ENCODE peak calls at places on chromosomes 16 and 17, in ten cellular contexts. One of them, this sample, is unnamed.

GRCh38 chr16:68289621-68290329 is 21.0 kb downstream of the SLC7A6OS start:
- DNase-seq in heart left ventricle: no peak
- DNase-seq in Panc1: no peak
- DNase-seq in mammary epithelial cell: no peak
- DNase-seq in left ventricle myocardium inferior: no peak
- DNase-seq in HL-60: peak; percentile 58
- DNase-seq in neuronal stem cell: no peak
- DNase-seq in CD4-positive, alpha-beta T cell: peak; percentile 33
- DNase-seq in iPS DF 6.9: no peak
- DNase-seq in prostate gland: no peak
- DNase-seq in this sample: no peak

GRCh38 chr17:33052856-33053255 is 61.2 kb downstream of the SPACA3 start:
- DNase-seq in heart left ventricle: no peak
- DNase-seq in Panc1: no peak
- DNase-seq in mammary epithelial cell: peak; percentile 43
- DNase-seq in left ventricle myocardium inferior: no peak
- DNase-seq in HL-60: no peak
- DNase-seq in neuronal stem cell: no peak
- DNase-seq in CD4-positive, alpha-beta T cell: no peak
- DNase-seq in iPS DF 6.9: no peak
- DNase-seq in prostate gland: no peak
- DNase-seq in this sample: no peak

GRCh38 chr16:74623214-74623842 is 16.4 kb upstream of the GLG1 start:
- DNase-seq in heart left ventricle: no peak
- DNase-seq in Panc1: no peak
- DNase-seq in mammary epithelial cell: peak; percentile 27
- DNase-seq in left ventricle myocardium inferior: no peak
- DNase-seq in HL-60: no peak
- DNase-seq in neuronal stem cell: peak; percentile 3
- DNase-seq in CD4-positive, alpha-beta T cell: no peak
- DNase-seq in iPS DF 6.9: no peak
- DNase-seq in prostate gland: no peak
- DNase-seq in this sample: no peak

GRCh38 chr16:56683424-56684162 is 1.3 kb downstream of the MT1X start:
- DNase-seq in heart left ventricle: no peak
- DNase-seq in Panc1: no peak
- DNase-seq in mammary epithelial cell: no peak
- DNase-seq in left ventricle myocardium inferior: no peak
- DNase-seq in HL-60: no peak
- DNase-seq in neuronal stem cell: no peak
- DNase-seq in CD4-positive, alpha-beta T cell: no peak
- DNase-seq in iPS DF 6.9: no peak
- DNase-seq in prostate gland: no peak
- DNase-seq in this sample: no peak

GRCh38 chr17:8006836-8007680 is 4.6 kb downstream of the GUCY2D start:
- DNase-seq in heart left ventricle: no peak
- DNase-seq in Panc1: no peak
- DNase-seq in mammary epithelial cell: no peak
- DNase-seq in left ventricle myocardium inferior: no peak
- DNase-seq in HL-60: no peak
- DNase-seq in neuronal stem cell: no peak
- DNase-seq in CD4-positive, alpha-beta T cell: no peak
- DNase-seq in iPS DF 6.9: no peak
- DNase-seq in prostate gland: no peak
- DNase-seq in this sample: no peak

GRCh38 chr16:635573-636205 is 416 bp downstream of the METTL26 start:
- DNase-seq in heart left ventricle: no peak
- DNase-seq in Panc1: no peak
- DNase-seq in mammary epithelial cell: no peak
- DNase-seq in left ventricle myocardium inferior: no peak
- DNase-seq in HL-60: no peak
- DNase-seq in neuronal stem cell: no peak
- DNase-seq in CD4-positive, alpha-beta T cell: no peak
- DNase-seq in iPS DF 6.9: no peak
- DNase-seq in prostate gland: no peak
- DNase-seq in this sample: no peak

GRCh38 chr17:2386400-2387085 is 14.3 kb downstream of the MNT start:
- DNase-seq in heart left ventricle: peak; percentile 49
- DNase-seq in Panc1: no peak
- DNase-seq in mammary epithelial cell: no peak
- DNase-seq in left ventricle myocardium inferior: no peak
- DNase-seq in HL-60: no peak
- DNase-seq in neuronal stem cell: no peak
- DNase-seq in CD4-positive, alpha-beta T cell: no peak
- DNase-seq in iPS DF 6.9: no peak
- DNase-seq in prostate gland: no peak
- DNase-seq in this sample: no peak

GRCh38 chr17:38586788-38587187 is 19.0 kb downstream of the SRCIN1 start:
- DNase-seq in heart left ventricle: no peak
- DNase-seq in Panc1: no peak
- DNase-seq in mammary epithelial cell: no peak
- DNase-seq in left ventricle myocardium inferior: no peak
- DNase-seq in HL-60: no peak
- DNase-seq in neuronal stem cell: no peak
- DNase-seq in CD4-positive, alpha-beta T cell: no peak
- DNase-seq in iPS DF 6.9: no peak
- DNase-seq in prostate gland: no peak
- DNase-seq in this sample: no peak

GRCh38 chr17:34378664-34379101 is 15.7 kb upstream of the CCL1 start:
- DNase-seq in heart left ventricle: no peak
- DNase-seq in Panc1: no peak
- DNase-seq in mammary epithelial cell: no peak
- DNase-seq in left ventricle myocardium inferior: no peak
- DNase-seq in HL-60: peak; percentile 75
- DNase-seq in neuronal stem cell: no peak
- DNase-seq in CD4-positive, alpha-beta T cell: no peak
- DNase-seq in iPS DF 6.9: no peak
- DNase-seq in prostate gland: no peak
- DNase-seq in this sample: no peak

GRCh38 chr16:12345349-12345748 is 368.8 kb downstream of the SNX29 start:
- DNase-seq in heart left ventricle: no peak
- DNase-seq in Panc1: no peak
- DNase-seq in mammary epithelial cell: no peak
- DNase-seq in left ventricle myocardium inferior: no peak
- DNase-seq in HL-60: peak; percentile 53
- DNase-seq in neuronal stem cell: no peak
- DNase-seq in CD4-positive, alpha-beta T cell: no peak
- DNase-seq in iPS DF 6.9: no peak
- DNase-seq in prostate gland: no peak
- DNase-seq in this sample: no peak

GRCh38 chr16:46859719-46860152 is 24.4 kb upstream of the GPT2 start:
- DNase-seq in heart left ventricle: no peak
- DNase-seq in Panc1: peak; percentile 61
- DNase-seq in mammary epithelial cell: peak; percentile 95
- DNase-seq in left ventricle myocardium inferior: no peak
- DNase-seq in HL-60: no peak
- DNase-seq in neuronal stem cell: no peak
- DNase-seq in CD4-positive, alpha-beta T cell: no peak
- DNase-seq in iPS DF 6.9: no peak
- DNase-seq in prostate gland: no peak
- DNase-seq in this sample: peak; percentile 75

GRCh38 chr16:828891-829290 is 28.4 kb upstream of the GNG13 start:
- DNase-seq in heart left ventricle: no peak
- DNase-seq in Panc1: no peak
- DNase-seq in mammary epithelial cell: no peak
- DNase-seq in left ventricle myocardium inferior: no peak
- DNase-seq in HL-60: no peak
- DNase-seq in neuronal stem cell: no peak
- DNase-seq in CD4-positive, alpha-beta T cell: no peak
- DNase-seq in iPS DF 6.9: no peak
- DNase-seq in prostate gland: no peak
- DNase-seq in this sample: no peak

GRCh38 chr17:47870042-47870441 is 19.1 kb upstream of the SP6 start:
- DNase-seq in heart left ventricle: no peak
- DNase-seq in Panc1: no peak
- DNase-seq in mammary epithelial cell: no peak
- DNase-seq in left ventricle myocardium inferior: no peak
- DNase-seq in HL-60: no peak
- DNase-seq in neuronal stem cell: no peak
- DNase-seq in CD4-positive, alpha-beta T cell: no peak
- DNase-seq in iPS DF 6.9: no peak
- DNase-seq in prostate gland: no peak
- DNase-seq in this sample: no peak

DNA sequence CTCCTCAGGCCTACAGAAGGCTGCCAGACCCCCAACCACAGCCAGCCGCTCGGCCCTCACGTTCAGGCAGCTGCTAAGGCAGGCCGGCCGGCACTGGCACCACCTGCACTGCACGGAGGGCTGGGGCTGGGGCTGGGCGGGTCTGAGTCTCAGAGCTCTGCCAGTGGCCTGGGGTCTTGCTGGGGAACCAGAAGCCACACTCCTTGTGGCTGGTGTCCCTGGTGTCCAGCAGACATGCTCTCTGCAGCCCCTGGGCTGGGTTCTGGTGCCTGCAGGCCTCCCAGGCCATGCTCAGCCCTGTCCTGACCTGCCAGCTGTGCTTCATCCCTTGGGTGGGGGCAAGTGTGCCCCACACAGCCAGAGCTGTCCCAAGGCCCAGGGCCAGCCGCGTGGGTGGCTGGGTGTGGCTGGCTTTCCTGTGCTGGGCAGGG is 42.0 kb downstream of the BAHCC1 start:
- DNase-seq in heart left ventricle: no peak
- DNase-seq in Panc1: no peak
- DNase-seq in mammary epithelial cell: peak; percentile 18
- DNase-seq in left ventricle myocardium inferior: no peak
- DNase-seq in HL-60: no peak
- DNase-seq in neuronal stem cell: no peak
- DNase-seq in CD4-positive, alpha-beta T cell: no peak
- DNase-seq in iPS DF 6.9: no peak
- DNase-seq in prostate gland: no peak
- DNase-seq in this sample: no peak
- H3K27ac ChIP-seq in heart left ventricle: peak overlapping the region; percentile 43
- H3K27ac ChIP-seq in Panc1: peak overlapping the region; percentile 69
- H3K27ac ChIP-seq in mammary epithelial cell: no peak overlapping the region
- H3K27ac ChIP-seq in left ventricle myocardium inferior: peak overlapping the region; percentile 89
- H3K27ac ChIP-seq in HL-60: no peak overlapping the region
- H3K27ac ChIP-seq in neuronal stem cell: no peak overlapping the region
- H3K27ac ChIP-seq in CD4-positive, alpha-beta T cell: no peak overlapping the region
- H3K27ac ChIP-seq in iPS DF 6.9: no peak overlapping the region
- H3K27ac ChIP-seq in prostate gland: no peak overlapping the region
- H3K27ac ChIP-seq in this sample: no peak overlapping the region

GRCh38 chr17:600576-601301 is 113.9 kb downstream of the VPS53 start:
- DNase-seq in heart left ventricle: no peak
- DNase-seq in Panc1: no peak
- DNase-seq in mammary epithelial cell: no peak
- DNase-seq in left ventricle myocardium inferior: no peak
- DNase-seq in HL-60: no peak
- DNase-seq in neuronal stem cell: no peak
- DNase-seq in CD4-positive, alpha-beta T cell: no peak
- DNase-seq in iPS DF 6.9: no peak
- DNase-seq in prostate gland: no peak
- DNase-seq in this sample: no peak
- H3K27ac ChIP-seq in heart left ventricle: no peak overlapping the region
- H3K27ac ChIP-seq in Panc1: no peak overlapping the region
- H3K27ac ChIP-seq in mammary epithelial cell: no peak overlapping the region
- H3K27ac ChIP-seq in left ventricle myocardium inferior: no peak overlapping the region
- H3K27ac ChIP-seq in HL-60: peak overlapping the region; percentile 63
- H3K27ac ChIP-seq in neuronal stem cell: no peak overlapping the region
- H3K27ac ChIP-seq in CD4-positive, alpha-beta T cell: no peak overlapping the region
- H3K27ac ChIP-seq in iPS DF 6.9: no peak overlapping the region
- H3K27ac ChIP-seq in prostate gland: no peak overlapping the region
- H3K27ac ChIP-seq in this sample: no peak overlapping the region

GRCh38 chr16:19137621-19138128 is 23.9 kb downstream of the ITPRIPL2 start:
- DNase-seq in heart left ventricle: no peak
- DNase-seq in Panc1: no peak
- DNase-seq in mammary epithelial cell: no peak
- DNase-seq in left ventricle myocardium inferior: no peak
- DNase-seq in HL-60: no peak
- DNase-seq in neuronal stem cell: no peak
- DNase-seq in CD4-positive, alpha-beta T cell: no peak
- DNase-seq in iPS DF 6.9: no peak
- DNase-seq in prostate gland: no peak
- DNase-seq in this sample: no peak
- H3K27ac ChIP-seq in heart left ventricle: no peak overlapping the region
- H3K27ac ChIP-seq in Panc1: no peak overlapping the region
- H3K27ac ChIP-seq in mammary epithelial cell: no peak overlapping the region
- H3K27ac ChIP-seq in left ventricle myocardium inferior: peak overlapping the region; percentile 63
- H3K27ac ChIP-seq in HL-60: no peak overlapping the region
- H3K27ac ChIP-seq in neuronal stem cell: no peak overlapping the region
- H3K27ac ChIP-seq in CD4-positive, alpha-beta T cell: no peak overlapping the region
- H3K27ac ChIP-seq in iPS DF 6.9: no peak overlapping the region
- H3K27ac ChIP-seq in prostate gland: peak overlapping the region; percentile 62
- H3K27ac ChIP-seq in this sample: peak overlapping the region; percentile 74

DNA sequence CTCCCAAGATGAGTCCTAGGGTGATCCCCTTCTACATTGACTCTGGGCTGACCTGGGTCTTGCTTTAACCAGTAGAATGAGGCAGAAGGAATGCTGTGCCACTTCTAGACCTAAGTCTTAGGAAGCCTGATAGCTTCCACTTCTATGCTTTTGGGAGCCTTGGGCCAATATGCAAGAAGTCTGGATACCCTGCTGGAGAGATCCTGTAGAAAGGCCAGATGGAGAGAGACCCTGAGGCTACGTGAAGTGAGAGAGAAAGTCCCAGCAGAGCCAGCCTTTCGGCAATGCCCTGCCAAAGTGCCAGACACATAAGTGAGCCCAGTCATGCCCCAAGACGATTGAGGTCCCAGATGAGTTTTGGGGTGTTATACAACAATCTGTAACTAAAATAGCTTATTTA is 1.7 kb downstream of the KRT222 start:
- DNase-seq in heart left ventricle: no peak
- DNase-seq in Panc1: no peak
- DNase-seq in mammary epithelial cell: no peak
- DNase-seq in left ventricle myocardium inferior: no peak
- DNase-seq in HL-60: no peak
- DNase-seq in neuronal stem cell: no peak
- DNase-seq in CD4-positive, alpha-beta T cell: no peak
- DNase-seq in iPS DF 6.9: no peak
- DNase-seq in prostate gland: no peak
- DNase-seq in this sample: no peak
- H3K27ac ChIP-seq in heart left ventricle: no peak overlapping the region
- H3K27ac ChIP-seq in Panc1: no peak overlapping the region
- H3K27ac ChIP-seq in mammary epithelial cell: no peak overlapping the region
- H3K27ac ChIP-seq in left ventricle myocardium inferior: no peak overlapping the region
- H3K27ac ChIP-seq in HL-60: no peak overlapping the region
- H3K27ac ChIP-seq in neuronal stem cell: no peak overlapping the region
- H3K27ac ChIP-seq in CD4-positive, alpha-beta T cell: no peak overlapping the region
- H3K27ac ChIP-seq in iPS DF 6.9: no peak overlapping the region
- H3K27ac ChIP-seq in prostate gland: no peak overlapping the region
- H3K27ac ChIP-seq in this sample: no peak overlapping the region

DNA sequence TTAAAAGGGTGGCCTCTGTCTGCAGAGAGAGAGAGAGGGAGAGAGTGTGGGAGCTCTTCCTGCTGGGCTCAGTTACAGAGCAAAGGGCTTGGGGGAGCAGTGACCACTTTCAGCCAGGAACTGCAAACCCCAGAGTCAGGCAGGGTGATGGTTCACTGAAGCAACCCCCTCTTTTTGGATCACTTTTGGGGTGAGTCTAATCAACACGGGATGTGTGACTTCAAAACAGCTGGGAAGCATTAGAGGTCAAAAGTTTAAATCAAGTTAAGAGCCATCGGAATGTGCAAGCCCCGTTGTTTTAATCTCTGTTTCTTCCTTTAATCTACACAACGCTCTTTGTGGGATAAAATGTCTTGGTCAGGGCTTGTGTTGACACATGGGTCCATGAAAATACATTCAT is 577.1 kb upstream of the CDH11 start:
- DNase-seq in heart left ventricle: no peak
- DNase-seq in Panc1: no peak
- DNase-seq in mammary epithelial cell: no peak
- DNase-seq in left ventricle myocardium inferior: no peak
- DNase-seq in HL-60: no peak
- DNase-seq in neuronal stem cell: no peak
- DNase-seq in CD4-positive, alpha-beta T cell: no peak
- DNase-seq in iPS DF 6.9: no peak
- DNase-seq in prostate gland: no peak
- DNase-seq in this sample: no peak
- H3K27ac ChIP-seq in heart left ventricle: no peak overlapping the region
- H3K27ac ChIP-seq in Panc1: no peak overlapping the region
- H3K27ac ChIP-seq in mammary epithelial cell: no peak overlapping the region
- H3K27ac ChIP-seq in left ventricle myocardium inferior: no peak overlapping the region
- H3K27ac ChIP-seq in HL-60: no peak overlapping the region
- H3K27ac ChIP-seq in neuronal stem cell: no peak overlapping the region
- H3K27ac ChIP-seq in CD4-positive, alpha-beta T cell: no peak overlapping the region
- H3K27ac ChIP-seq in iPS DF 6.9: no peak overlapping the region
- H3K27ac ChIP-seq in prostate gland: no peak overlapping the region
- H3K27ac ChIP-seq in this sample: no peak overlapping the region

This sample was measured in epithelial cell of prostate.